ENCODE peak calls at places on chromosomes 1 and 21, in seven cellular contexts. X is stimulated activated CD8-positive, alpha-beta memory T cell treated with anti-CD3 and anti-CD28 coated beads, Interleukin-2, amount 100 ng/mL, for 1 hour; Y is NCI-H226; H is substantia nigra; Q is H54; C is fibroblast of mammary gland; O is ureter. S is an unnamed sample.

GRCh38 chr1:41361495-41362356 is 492 bp downstream of the FOXO6 start:
- DNase-seq in X (no peak), Y (no peak), H (no peak), Q (no peak), C (no peak), O (no peak), S (no peak)

GRCh38 chr1:37890378-37891014 is 31.1 kb upstream of the MTF1 start:
- DNase-seq in X (no peak), Y (no peak), H (no peak), Q (peak), C (peak), O (no peak), S (no peak)

GRCh38 chr1:59857679-59858354 is 43.1 kb downstream of the HOOK1 start:
- DNase-seq in X (no peak), Y (no peak), H (no peak), Q (no peak), C (no peak), O (no peak), S (no peak)

GRCh38 chr1:47755368-47755990 is 241.7 kb downstream of the TRABD2B start:
- DNase-seq in X (no peak), Y (no peak), H (no peak), Q (peak), C (peak), O (no peak), S (no peak)

GRCh38 chr1:7221823-7222462 is 436.7 kb downstream of the CAMTA1 start:
- DNase-seq in X (no peak), Y (no peak), H (no peak), Q (no peak), C (peak), O (no peak), S (no peak)

GRCh38 chr21:33854604-33855003 is 61.0 kb downstream of the ATP5PO start:
- DNase-seq in X (no peak), Y (no peak), H (no peak), Q (peak), C (no peak), O (no peak), S (no peak)

GRCh38 chr1:33470495-33471012 is 1.9 kb upstream of the ZSCAN20 start:
- DNase-seq in X (peak), Y (peak), H (peak), Q (peak), C (peak), O (peak), S (peak)

GRCh38 chr1:153535664-153536585 is at the start of gene S100A6:
- DNase-seq in X (peak), Y (peak), H (peak), Q (peak), C (peak), O (peak), S (peak)

GRCh38 chr1:96927125-96927524 is 205.5 kb downstream of the PTBP2 start:
- DNase-seq in X (no peak), Y (peak), H (no peak), Q (no peak), C (peak), O (no peak), S (no peak)